ENCODE peak calls at places on chromosomes 13 and 19, in seven cellular contexts. G, P, I, X, R, J and B are unnamed samples.

GRCh38 chr13:25170554-25171107 is 1.5 kb downstream of the AMER2 start:
- DNase-seq in G (no peak), P (peak; percentile 9), I (no peak), X (no peak), R (no peak), J (peak; percentile 85), B (peak; percentile 76)

GRCh38 chr19:13102666-13103584 is at the start of gene LYL1:
- DNase-seq in G (peak; percentile 75), P (no peak), I (no peak), X (peak; percentile 98), R (peak; percentile 97), J (no peak), B (peak; percentile 96)

GRCh38 chr13:98370806-98371553 is 193.9 kb upstream of the RNF113B start:
- DNase-seq in G (no peak), P (peak; percentile 75), I (peak; percentile 46), X (no peak), R (no peak), J (peak; percentile 17), B (no peak)

GRCh38 chr13:23960566-23961156 is 63.4 kb upstream of the C1QTNF9B start:
- DNase-seq in G (peak; percentile 70), P (no peak), I (no peak), X (peak; percentile 52), R (no peak), J (peak; percentile 57), B (no peak)

GRCh38 chr13:41639955-41640780 is 182.8 kb downstream of the RGCC start:
- DNase-seq in G (peak; percentile 50), P (no peak), I (no peak), X (peak; percentile 36), R (no peak), J (peak; percentile 18), B (no peak)

GRCh38 chr13:111367340-111367739 is 46.9 kb downstream of the TEX29 start:
- DNase-seq in G (no peak), P (no peak), I (no peak), X (no peak), R (peak; percentile 18), J (no peak), B (no peak)

GRCh38 chr13:108425056-108425455 is 155.5 kb downstream of the TNFSF13B start:
- DNase-seq in G (no peak), P (no peak), I (no peak), X (no peak), R (no peak), J (no peak), B (no peak)

GRCh38 chr19:52464798-52465470 is 11.6 kb downstream of the ZNF578 start:
- DNase-seq in G (peak; percentile 24), P (no peak), I (no peak), X (no peak), R (no peak), J (peak; percentile 7), B (no peak)

GRCh38 chr13:100208596-100208995 is 119.7 kb downstream of the PCCA start:
- DNase-seq in G (no peak), P (no peak), I (no peak), X (no peak), R (no peak), J (no peak), B (no peak)

GRCh38 chr13:50414640-50415039 is 399.4 kb downstream of the KCNRG start:
- DNase-seq in G (no peak), P (no peak), I (no peak), X (no peak), R (no peak), J (no peak), B (no peak)

GRCh38 chr19:58579473-58580142 is 6.5 kb upstream of the MZF1 start:
- DNase-seq in G (no peak), P (no peak), I (peak; percentile 1), X (no peak), R (peak; percentile 33), J (peak; percentile 49), B (no peak)

GRCh38 chr19:39602224-39602623 is at the start of gene LGALS13:
- DNase-seq in G (no peak), P (no peak), I (no peak), X (no peak), R (no peak), J (no peak), B (no peak)

GRCh38 chr13:44017756-44018309 is 138.1 kb downstream of the LACC1 start:
- DNase-seq in G (no peak), P (no peak), I (no peak), X (no peak), R (no peak), J (peak; percentile 67), B (no peak)

GRCh38 chr13:60147361-60147760 is 16.4 kb downstream of the DIAPH3 start:
- DNase-seq in G (no peak), P (no peak), I (no peak), X (no peak), R (no peak), J (no peak), B (no peak)

GRCh38 chr19:55114566-55115145 is 2.8 kb downstream of the PPP1R12C start:
- DNase-seq in G (no peak), P (no peak), I (no peak), X (no peak), R (no peak), J (no peak), B (no peak)

GRCh38 chr13:39038569-39038898 is 278 bp downstream of the NHLRC3 start:
- DNase-seq in G (no peak), P (peak; percentile 24), I (peak; percentile 7), X (no peak), R (no peak), J (peak; percentile 63), B (no peak)

GRCh38 chr13:40101708-40102359 is 446.4 kb downstream of the COG6 start:
- DNase-seq in G (no peak), P (no peak), I (no peak), X (no peak), R (no peak), J (no peak), B (no peak)

GRCh38 chr19:6489278-6490061 is 7.9 kb upstream of the DENND1C start:
- DNase-seq in G (no peak), P (no peak), I (no peak), X (no peak), R (no peak), J (no peak), B (no peak)

GRCh38 chr19:55132453-55133129 is 15.2 kb upstream of the PPP1R12C start:
- DNase-seq in G (peak; percentile 38), P (no peak), I (no peak), X (no peak), R (no peak), J (no peak), B (no peak)

GRCh38 chr19:38724380-38724854 is 19.9 kb downstream of the CAPN12 start:
- DNase-seq in G (no peak), P (no peak), I (no peak), X (no peak), R (no peak), J (no peak), B (no peak)

GRCh38 chr13:44972956-44973581 is 16.2 kb downstream of the NUFIP1 start:
- DNase-seq in G (peak; percentile 15), P (no peak), I (no peak), X (peak; percentile 40), R (no peak), J (peak; percentile 61), B (no peak)

GRCh38 chr19:37975071-37975470 is 68.1 kb downstream of the SIPA1L3 start:
- DNase-seq in G (no peak), P (no peak), I (no peak), X (no peak), R (peak; percentile 76), J (no peak), B (no peak)

GRCh38 chr19:54154603-54155345 is 4.7 kb downstream of the LENG1 start:
- DNase-seq in G (no peak), P (no peak), I (no peak), X (no peak), R (no peak), J (no peak), B (no peak)

GRCh38 chr13:75633285-75633684 is 2.8 kb upstream of the LMO7 start:
- DNase-seq in G (no peak), P (peak; percentile 40), I (no peak), X (no peak), R (no peak), J (peak; percentile 17), B (no peak)

GRCh38 chr13:79338343-79338742 is 67.7 kb downstream of the RBM26 start:
- DNase-seq in G (no peak), P (no peak), I (no peak), X (no peak), R (no peak), J (no peak), B (no peak)
- H3K36me3 ChIP-seq in G (peaks cover 3% of the 10 kb centered on the region), P (peaks cover 76% of the 10 kb centered on the region), I (peaks cover 9% of the 10 kb centered on the region), X (peaks cover 2% of the 10 kb centered on the region), R (peaks cover 44% of the 10 kb centered on the region), J (peaks cover 96% of the 10 kb centered on the region), B (peaks cover 94% of the 10 kb centered on the region)

GRCh38 chr13:95585867-95586266 is 33.3 kb downstream of the CLDN10 start:
- DNase-seq in G (no peak), P (no peak), I (no peak), X (no peak), R (no peak), J (no peak), B (no peak)
- H3K36me3 ChIP-seq in G (no peaks in the 10 kb centered on the region), P (peaks cover 76% of the 10 kb centered on the region), I (peaks cover 3% of the 10 kb centered on the region), X (peaks cover 15% of the 10 kb centered on the region), R (no peaks in the 10 kb centered on the region), J (no peaks in the 10 kb centered on the region), B (no peaks in the 10 kb centered on the region)

DNA sequence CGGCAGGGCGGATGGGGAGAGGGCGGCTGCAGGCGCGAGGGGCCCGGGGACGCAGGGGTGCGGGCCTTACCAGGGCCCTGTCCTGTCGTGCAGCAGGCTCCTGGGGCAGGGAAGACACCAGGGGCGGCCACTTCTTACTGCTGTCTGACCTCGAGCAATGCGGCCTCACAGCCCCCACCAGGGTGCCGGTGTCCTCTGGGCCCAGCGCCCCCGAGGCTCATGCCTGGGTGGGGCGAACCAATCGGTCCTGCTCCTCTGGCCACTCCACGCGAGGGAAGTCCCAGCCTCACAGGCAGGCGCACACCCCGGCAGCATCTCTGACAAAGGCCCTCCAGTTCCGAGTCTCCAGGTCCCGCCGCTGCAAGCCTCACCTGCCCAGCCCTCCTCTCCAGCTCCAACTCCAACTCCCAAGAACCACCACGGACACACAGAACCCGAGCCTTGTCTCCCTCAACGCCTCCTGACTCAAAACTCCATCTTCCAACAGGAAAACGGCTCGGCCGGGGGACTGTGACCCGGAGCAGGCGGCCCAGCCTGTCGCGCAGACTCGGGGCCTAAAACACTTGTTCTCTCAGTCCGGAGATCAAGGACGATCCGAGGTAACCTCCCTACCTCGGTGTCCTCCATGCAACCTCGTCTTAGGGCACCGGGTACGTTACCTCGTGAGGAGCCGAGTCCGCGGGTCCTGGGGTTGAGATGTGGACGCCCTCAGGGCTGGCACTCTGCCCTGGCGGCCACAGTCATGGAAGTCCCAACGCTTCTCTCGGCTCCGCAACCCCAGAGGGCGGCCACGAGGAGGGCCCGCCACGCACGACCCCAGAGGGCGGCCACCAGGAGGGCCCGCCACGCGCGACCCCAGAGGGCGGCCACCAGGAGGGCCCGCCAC is 6.5 kb downstream of the FGF22 start:
- DNase-seq in G (no peak), P (no peak), I (no peak), X (no peak), R (peak; percentile 74), J (no peak), B (no peak)
- H3K36me3 ChIP-seq in G (no peaks in the 10 kb centered on the region), P (no peaks in the 10 kb centered on the region), I (peaks cover 29% of the 10 kb centered on the region), X (peaks cover 18% of the 10 kb centered on the region), R (peaks cover 60% of the 10 kb centered on the region), J (peaks cover 50% of the 10 kb centered on the region), B (peaks cover 79% of the 10 kb centered on the region)

DNA sequence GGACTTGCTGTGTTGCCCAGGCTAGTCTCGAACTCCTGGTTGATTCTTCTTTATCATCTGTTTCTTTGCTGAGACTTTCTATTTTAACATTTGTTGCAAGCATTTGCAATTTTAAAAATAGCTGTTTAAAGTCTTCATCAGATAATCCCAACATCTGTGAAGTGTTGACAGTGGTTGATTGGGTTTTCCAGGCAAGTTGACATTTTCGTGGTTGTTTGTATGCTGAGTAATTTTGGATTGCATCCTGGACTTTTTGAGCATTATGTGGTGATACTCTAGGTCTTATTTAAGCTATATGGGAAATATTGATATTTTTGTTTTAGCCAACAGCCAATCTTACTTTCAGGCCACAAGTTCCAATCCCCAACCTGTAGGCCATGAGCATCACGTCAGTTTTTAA is 25.1 kb downstream of the AP1M1 start:
- DNase-seq in G (no peak), P (no peak), I (no peak), X (no peak), R (no peak), J (no peak), B (no peak)
- H3K36me3 ChIP-seq in G (peaks cover 4% of the 10 kb centered on the region), P (peaks cover 96% of the 10 kb centered on the region), I (no peaks in the 10 kb centered on the region), X (peaks cover 35% of the 10 kb centered on the region), R (peaks cover 95% of the 10 kb centered on the region), J (peaks cover 44% of the 10 kb centered on the region), B (no peaks in the 10 kb centered on the region)